ENCODE peak calls at places on chromosomes 7 and 10, in six cellular contexts. S is sciatic nerve, D is NCI-H1105 treated with DMSO at 0.1 percent for 48 hours, Q is hepatocyte, F is A172, G is H9. O is an unnamed sample.

GRCh38 chr7:101940830-101941229 is 123.4 kb downstream of the CUX1 start:
- DNase-seq in G (peak; percentile 90), F (no peak), Q (peak; percentile 63), D (peak; percentile 63), S (peak; percentile 54), O (no peak)

GRCh38 chr10:70500812-70501301 is 22.3 kb downstream of the PALD1 start:
- DNase-seq in Q (no peak), F (no peak), D (no peak), G (no peak), S (no peak), O (no peak)

GRCh38 chr7:128003179-128003578 is 28.1 kb downstream of the LRRC4 start:
- DNase-seq in Q (no peak), G (no peak), D (no peak), S (no peak), F (no peak), O (no peak)

GRCh38 chr10:98482096-98482495 is 35.4 kb upstream of the HPS1 start:
- DNase-seq in D (no peak), F (no peak), S (no peak), G (no peak), Q (no peak), O (no peak)

GRCh38 chr7:155997431-155998327 is 185.4 kb upstream of the SHH start:
- DNase-seq in F (no peak), G (peak; percentile 16), D (no peak), Q (no peak), S (no peak), O (peak; percentile 72)

GRCh38 chr7:68700414-68700813 is 897.9 kb upstream of the AUTS2 start:
- DNase-seq in Q (no peak), S (no peak), F (peak; percentile 51), G (no peak), D (no peak), O (no peak)

GRCh38 chr7:30694218-30694745 is 12.0 kb upstream of the CRHR2 start:
- DNase-seq in G (no peak), D (no peak), F (no peak), Q (peak; percentile 40), S (no peak), O (no peak)

GRCh38 chr10:114356786-114357588 is 47.3 kb downstream of the AFAP1L2 start:
- DNase-seq in D (no peak), S (no peak), F (peak; percentile 67), G (no peak), Q (no peak), O (no peak)

GRCh38 chr10:110530131-110530831 is 32.6 kb downstream of the DUSP5 start:
- DNase-seq in D (peak; percentile 0), S (peak; percentile 81), F (peak; percentile 87), Q (peak; percentile 70), G (peak; percentile 92), O (no peak)

GRCh38 chr7:31476073-31476745 is 37.7 kb upstream of the ITPRID1 start:
- DNase-seq in D (no peak), S (no peak), F (no peak), G (no peak), Q (no peak), O (no peak)

GRCh38 chr7:66771795-66772194 is 31.3 kb downstream of the RABGEF1 start:
- DNase-seq in G (no peak), Q (no peak), D (no peak), S (no peak), F (no peak), O (no peak)

GRCh38 chr10:42970451-42971250 is 106.2 kb upstream of the RET start:
- DNase-seq in D (no peak), S (peak; percentile 27), G (peak; percentile 22), F (no peak), Q (no peak), O (peak; percentile 82)

GRCh38 chr10:6659451-6659850 is 79.4 kb upstream of the PRKCQ start:
- DNase-seq in D (no peak), Q (peak; percentile 24), S (no peak), F (peak; percentile 4), G (no peak), O (no peak)

GRCh38 chr7:51316666-51317581 is at the start of gene COBL:
- DNase-seq in Q (peak; percentile 86), G (peak; percentile 77), S (no peak), F (no peak), D (no peak), O (peak; percentile 88)

GRCh38 chr10:95518455-95519131 is 42.6 kb downstream of the SORBS1 start:
- DNase-seq in F (no peak), S (no peak), Q (no peak), D (no peak), G (no peak), O (no peak)

GRCh38 chr7:112204072-112204775 is 2.0 kb downstream of the DOCK4 start:
- DNase-seq in F (peak; percentile 9), S (no peak), Q (no peak), G (no peak), D (peak; percentile 21), O (no peak)

GRCh38 chr7:157518514-157519175 is 181.8 kb downstream of the DNAJB6 start:
- DNase-seq in F (no peak), G (no peak), Q (no peak), S (no peak), D (no peak), O (peak; percentile 65)

GRCh38 chr10:132095403-132096113 is 29.8 kb downstream of the JAKMIP3 start:
- DNase-seq in S (peak; percentile 23), D (no peak), Q (no peak), F (no peak), G (no peak), O (peak; percentile 16)